ENCODE peak calls at places on chromosomes 4 and X, in seven cellular contexts. U is small intestine; X is tibial artery; Z is effector memory CD4-positive, alpha-beta T cell; S is stomach; D is neural progenitor cell; E is left ventricle myocardium inferior. I is an unnamed sample.

GRCh38 chr4:48025005-48025404 is 8.4 kb downstream of the NIPAL1 start:
- DNase-seq in Z (no peak), S (no peak), U (no peak), E (no peak), X (no peak), D (no peak), I (no peak)

GRCh38 chr4:128916832-128917231 is 107.3 kb downstream of the JADE1 start:
- DNase-seq in S (no peak), U (peak; percentile 3), E (no peak), Z (no peak), D (no peak), X (peak; percentile 61), I (no peak)

GRCh38 chrX:94775640-94776039 is 1101.6 kb downstream of the FAM133A start:
- DNase-seq in E (no peak), S (no peak), U (no peak), Z (no peak), X (no peak), D (no peak), I (no peak)

GRCh38 chr4:33625762-33626161 is 2618.6 kb downstream of the ARAP2 start:
- DNase-seq in X (no peak), S (no peak), E (no peak), Z (no peak), D (peak; percentile 6), U (peak; percentile 5), I (no peak)

GRCh38 chr4:637536-637935 is 12.2 kb downstream of the PDE6B start:
- DNase-seq in X (no peak), E (no peak), S (no peak), U (no peak), Z (no peak), D (no peak), I (no peak)

GRCh38 chrX:63258144-63258543 is 93.0 kb downstream of the SPIN4 start:
- DNase-seq in E (no peak), X (no peak), Z (no peak), D (no peak), S (no peak), U (no peak), I (no peak)

GRCh38 chrX:41655631-41656030 is 33.1 kb upstream of the GPR34 start:
- DNase-seq in S (no peak), X (no peak), E (no peak), D (no peak), U (no peak), Z (no peak), I (no peak)

GRCh38 chrX:20637351-20637750 is 370.6 kb upstream of the RPS6KA3 start:
- DNase-seq in D (no peak), S (no peak), Z (no peak), X (no peak), U (no peak), E (no peak), I (no peak)

GRCh38 chr4:110164251-110164650 is 34.2 kb downstream of the ELOVL6 start:
- DNase-seq in U (peak; percentile 35), S (no peak), X (no peak), E (no peak), D (no peak), Z (no peak), I (no peak)

DNA sequence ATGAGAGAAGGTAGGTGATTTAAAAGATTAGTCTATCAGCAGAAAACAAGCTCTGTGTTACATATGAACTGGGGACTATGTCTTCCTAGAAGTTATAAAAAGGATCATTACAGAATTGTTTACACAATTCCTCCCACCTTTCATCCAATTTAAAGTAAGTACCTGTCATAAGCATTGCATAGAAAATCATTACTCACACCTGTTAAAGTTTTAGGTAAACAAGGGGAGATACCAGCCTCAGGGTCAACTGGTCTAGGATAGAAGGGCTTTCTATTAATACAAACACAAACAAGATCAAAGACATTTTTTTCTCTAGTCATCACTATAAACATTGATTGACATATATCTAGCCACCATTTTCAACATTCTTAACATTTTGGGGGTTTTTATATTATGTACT is 333.9 kb downstream of the ARHGAP24 start:
- DNase-seq in E (no peak), S (no peak), Z (no peak), X (no peak), U (no peak), D (no peak), I (no peak)
- H3K27ac ChIP-seq in E (peak overlapping the region; percentile 78), S (no peak overlapping the region), Z (no peak overlapping the region), X (peak overlapping the region; percentile 49), U (no peak overlapping the region), D (no peak overlapping the region), I (no peak overlapping the region)

DNA sequence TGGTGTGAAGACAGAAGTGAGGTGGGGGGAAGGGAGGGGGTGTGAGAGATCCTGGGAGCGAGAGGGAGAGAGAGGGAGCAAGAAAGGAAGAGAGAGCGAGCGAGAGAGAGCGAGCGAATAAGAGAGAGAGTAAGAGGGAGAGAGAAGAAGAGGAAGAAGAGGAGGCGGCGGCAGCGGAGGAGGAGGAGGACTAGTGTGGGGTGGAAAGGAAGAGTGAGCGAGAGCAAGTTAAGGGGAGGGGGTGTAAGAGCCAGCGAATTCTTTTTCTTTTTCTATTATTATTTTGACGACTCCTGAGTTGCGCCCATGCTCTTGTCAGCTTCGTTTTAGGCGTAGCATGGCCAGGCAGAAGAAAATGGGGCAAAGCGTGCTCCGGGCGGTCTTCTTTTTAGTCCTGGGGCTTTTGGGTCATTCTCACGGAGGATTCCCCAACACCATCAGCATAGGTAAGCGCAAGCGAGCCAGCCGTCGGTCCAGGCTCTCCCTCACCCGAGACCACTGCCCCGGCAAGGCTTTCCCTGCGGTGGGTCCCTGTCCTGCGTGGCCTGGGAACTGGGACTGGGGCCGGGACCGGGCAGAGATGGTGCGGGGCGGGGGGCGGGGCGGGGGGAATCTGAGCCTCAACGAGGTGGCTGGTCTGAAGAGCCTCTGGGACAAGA is at the start of gene GRIA3:
- DNase-seq in X (peak; percentile 53), Z (no peak), U (no peak), S (no peak), D (peak; percentile 45), E (no peak), I (peak; percentile 34)
- H3K4me3 ChIP-seq in X (peak within 1 kb of the TSS; percentile 58), Z (no peak within 1 kb of the TSS), U (no peak within 1 kb of the TSS), S (peak within 1 kb of the TSS; percentile 42), D (peak within 1 kb of the TSS; percentile 64), E (peak within 1 kb of the TSS; percentile 60), I (peak within 1 kb of the TSS; percentile 31)

DNA sequence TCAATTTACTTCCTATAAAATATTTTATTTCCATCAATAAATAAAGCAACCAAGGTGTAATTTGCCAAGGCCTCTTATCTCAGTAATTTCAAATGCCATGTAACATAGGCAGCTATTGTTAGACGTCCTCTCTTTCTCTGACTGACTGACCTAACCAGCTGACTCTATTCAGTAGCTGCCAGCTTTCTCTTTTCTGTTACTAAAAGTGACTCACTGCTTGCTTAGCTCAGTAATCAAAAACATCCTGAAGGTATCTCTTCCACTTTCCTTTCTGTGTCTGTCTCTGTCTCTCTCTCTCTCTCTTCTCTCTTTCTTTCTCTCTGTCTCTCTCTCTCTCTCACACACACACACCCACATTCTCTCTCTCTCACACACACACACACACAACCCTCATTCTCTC is 134.2 kb downstream of the SPOCK3 start:
- DNase-seq in Z (no peak), E (no peak), U (no peak), D (peak; percentile 26), S (no peak), X (no peak), I (no peak)
- H3K27ac ChIP-seq in Z (no peak overlapping the region), E (peak overlapping the region; percentile 74), U (no peak overlapping the region), D (no peak overlapping the region), S (no peak overlapping the region), X (no peak overlapping the region), I (no peak overlapping the region)

GRCh38 chrX:110563276-110563675 is 204.6 kb downstream of the RTL9 start:
- DNase-seq in D (no peak), E (no peak), Z (no peak), U (no peak), X (no peak), S (no peak), I (no peak)
- H3K4me3 ChIP-seq in D (no peak overlapping the region), E (no peak overlapping the region), Z (no peak overlapping the region), U (no peak overlapping the region), X (no peak overlapping the region), S (no peak overlapping the region), I (no peak overlapping the region)

DNA sequence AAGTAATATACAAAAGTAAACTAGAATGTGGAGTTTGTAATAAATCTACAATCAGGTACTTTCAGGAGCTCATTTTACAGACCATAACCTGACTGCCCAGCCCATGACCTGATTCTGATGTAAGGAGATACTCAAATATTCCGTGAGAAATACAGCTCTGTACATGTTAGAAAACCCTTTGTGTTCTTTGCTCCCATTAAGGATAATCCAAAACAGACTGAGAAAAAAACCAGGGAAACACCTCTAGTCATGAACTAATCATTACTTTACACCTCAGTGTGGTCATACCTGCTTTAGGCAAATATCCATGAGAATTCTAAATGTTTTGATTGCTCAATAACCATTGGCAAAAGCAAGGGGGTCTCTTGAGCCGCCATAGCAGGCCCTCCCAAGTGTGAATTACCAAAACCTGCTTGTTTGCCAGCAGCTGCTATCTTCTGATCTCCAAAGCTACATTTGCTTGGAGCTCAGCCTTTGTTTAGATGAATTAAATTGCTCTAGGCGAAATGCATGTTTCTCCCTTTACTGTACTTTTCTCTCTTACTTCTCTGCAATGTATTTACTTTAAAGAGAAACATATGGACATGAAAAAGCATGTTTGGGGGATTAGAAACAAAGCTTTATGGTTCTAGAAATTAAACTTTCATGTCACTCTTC is 79.1 kb downstream of the ANKRD50 start:
- DNase-seq in S (no peak), E (no peak), U (no peak), X (no peak), Z (no peak), D (no peak), I (no peak)
- H3K27ac ChIP-seq in S (no peak overlapping the region), E (no peak overlapping the region), U (no peak overlapping the region), X (no peak overlapping the region), Z (no peak overlapping the region), D (no peak overlapping the region), I (no peak overlapping the region)

DNA sequence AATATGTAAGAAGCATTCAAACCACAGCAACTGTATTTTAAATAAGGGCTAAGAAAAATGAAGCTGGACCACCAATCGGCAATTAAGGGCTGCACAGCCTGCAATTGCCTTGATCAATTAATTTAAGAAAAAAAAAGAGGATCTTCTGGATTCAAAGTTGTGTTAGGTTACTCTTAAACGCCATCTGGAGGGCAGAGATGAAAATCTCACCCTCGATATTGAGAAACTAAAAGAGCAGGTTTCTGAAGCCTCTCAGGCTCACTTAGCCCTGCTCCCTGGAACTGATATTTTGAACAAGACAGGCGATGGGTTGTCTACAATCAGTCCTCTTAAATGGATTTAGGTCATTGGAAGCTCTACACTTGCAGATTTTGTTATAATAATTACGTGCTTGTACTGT is 579.4 kb downstream of the GRXCR1 start:
- DNase-seq in X (no peak), D (no peak), E (no peak), U (no peak), Z (no peak), S (no peak), I (no peak)
- H3K4me3 ChIP-seq in X (no peak overlapping the region), D (no peak overlapping the region), E (no peak overlapping the region), U (no peak overlapping the region), Z (no peak overlapping the region), S (no peak overlapping the region), I (no peak overlapping the region)